ENCODE peak calls at places on chromosome 17, in four cellular contexts. One of them, this sample, is unnamed.

GRCh38 chr17:34634551-34635160 is 55.3 kb downstream of the TMEM132E start:
- DNase-seq in foreskin fibroblast: no peak
- DNase-seq in IMR-90: no peak
- DNase-seq in upper lobe of right lung: peak; percentile 40
- DNase-seq in this sample: no peak

GRCh38 chr17:78618264-78619066 is 41.3 kb upstream of the DNAH17 start:
- DNase-seq in upper lobe of right lung: no peak
- DNase-seq in IMR-90: no peak
- DNase-seq in foreskin fibroblast: no peak
- DNase-seq in this sample: no peak

GRCh38 chr17:42276609-42277341 is 584 bp upstream of the STAT5B start:
- DNase-seq in IMR-90: peak; percentile 88
- DNase-seq in foreskin fibroblast: peak; percentile 90
- DNase-seq in upper lobe of right lung: peak; percentile 85
- DNase-seq in this sample: peak; percentile 51

GRCh38 chr17:13569740-13570137 is 32.0 kb downstream of the HS3ST3A1 start:
- DNase-seq in IMR-90: no peak
- DNase-seq in foreskin fibroblast: no peak
- DNase-seq in upper lobe of right lung: no peak
- DNase-seq in this sample: no peak

GRCh38 chr17:68906638-68907037 is 48.6 kb downstream of the ABCA8 start:
- DNase-seq in upper lobe of right lung: no peak
- DNase-seq in IMR-90: peak; percentile 21
- DNase-seq in foreskin fibroblast: peak; percentile 49
- DNase-seq in this sample: peak; percentile 4

GRCh38 chr17:1498869-1499268 is 6.4 kb upstream of the MYO1C start:
- DNase-seq in IMR-90: peak; percentile 90
- DNase-seq in foreskin fibroblast: no peak
- DNase-seq in upper lobe of right lung: no peak
- DNase-seq in this sample: no peak

GRCh38 chr17:66465701-66466100 is 163.3 kb downstream of the PRKCA start:
- DNase-seq in IMR-90: no peak
- DNase-seq in foreskin fibroblast: no peak
- DNase-seq in upper lobe of right lung: no peak
- DNase-seq in this sample: no peak

GRCh38 chr17:46178550-46179198 is 14.6 kb downstream of the KANSL1 start:
- DNase-seq in foreskin fibroblast: peak; percentile 69
- DNase-seq in IMR-90: peak; percentile 44
- DNase-seq in upper lobe of right lung: no peak
- DNase-seq in this sample: no peak

GRCh38 chr17:37699285-37699973 is 45.4 kb downstream of the HNF1B start:
- DNase-seq in IMR-90: no peak
- DNase-seq in foreskin fibroblast: no peak
- DNase-seq in upper lobe of right lung: no peak
- DNase-seq in this sample: no peak

GRCh38 chr17:31313982-31314787 is at the start of gene EVI2B:
- DNase-seq in upper lobe of right lung: no peak
- DNase-seq in foreskin fibroblast: peak; percentile 71
- DNase-seq in IMR-90: peak; percentile 64
- DNase-seq in this sample: no peak

GRCh38 chr17:15463363-15463762 is 4.1 kb downstream of the CDRT4 start:
- DNase-seq in upper lobe of right lung: no peak
- DNase-seq in IMR-90: peak; percentile 92
- DNase-seq in foreskin fibroblast: peak; percentile 89
- DNase-seq in this sample: peak; percentile 52

GRCh38 chr17:42171831-42172230 is 9.1 kb downstream of the KCNH4 start:
- DNase-seq in upper lobe of right lung: no peak
- DNase-seq in foreskin fibroblast: no peak
- DNase-seq in IMR-90: no peak
- DNase-seq in this sample: no peak

GRCh38 chr17:9872852-9873251 is 32.2 kb downstream of the RCVRN start:
- DNase-seq in IMR-90: no peak
- DNase-seq in foreskin fibroblast: no peak
- DNase-seq in upper lobe of right lung: no peak
- DNase-seq in this sample: no peak

GRCh38 chr17:74448774-74449173 is 16.9 kb downstream of the GPRC5C start:
- DNase-seq in upper lobe of right lung: no peak
- DNase-seq in IMR-90: no peak
- DNase-seq in foreskin fibroblast: no peak
- DNase-seq in this sample: no peak

GRCh38 chr17:45318561-45319230 is 1.9 kb upstream of the MAP3K14 start:
- DNase-seq in upper lobe of right lung: no peak
- DNase-seq in IMR-90: no peak
- DNase-seq in foreskin fibroblast: no peak
- DNase-seq in this sample: no peak

GRCh38 chr17:49016775-49017463 is 19.7 kb downstream of the IGF2BP1 start:
- DNase-seq in foreskin fibroblast: peak; percentile 95
- DNase-seq in IMR-90: peak; percentile 80
- DNase-seq in upper lobe of right lung: peak; percentile 69
- DNase-seq in this sample: no peak

GRCh38 chr17:49015924-49016774 is 19.0 kb downstream of the IGF2BP1 start:
- DNase-seq in upper lobe of right lung: no peak
- DNase-seq in foreskin fibroblast: peak; percentile 63
- DNase-seq in IMR-90: peak; percentile 20
- DNase-seq in this sample: no peak

GRCh38 chr17:49015179-49015923 is 18.2 kb downstream of the IGF2BP1 start:
- DNase-seq in IMR-90: no peak
- DNase-seq in upper lobe of right lung: no peak
- DNase-seq in foreskin fibroblast: no peak
- DNase-seq in this sample: no peak

GRCh38 chr17:49012893-49013255 is 15.7 kb downstream of the IGF2BP1 start:
- DNase-seq in foreskin fibroblast: no peak
- DNase-seq in IMR-90: no peak
- DNase-seq in upper lobe of right lung: no peak
- DNase-seq in this sample: no peak

GRCh38 chr17:49013311-49014205 is 16.4 kb downstream of the IGF2BP1 start:
- DNase-seq in IMR-90: no peak
- DNase-seq in upper lobe of right lung: no peak
- DNase-seq in foreskin fibroblast: peak; percentile 58
- DNase-seq in this sample: no peak
- H3K4me3 ChIP-seq in IMR-90: no peak overlapping the region
- H3K4me3 ChIP-seq in upper lobe of right lung: no peak overlapping the region
- H3K4me3 ChIP-seq in foreskin fibroblast: peak overlapping the region; percentile 33
- H3K4me3 ChIP-seq in this sample: peak overlapping the region; percentile 34

GRCh38 chr17:4232168-4232813 is 31.5 kb downstream of the ANKFY1 start:
- DNase-seq in foreskin fibroblast: peak; percentile 85
- DNase-seq in IMR-90: peak; percentile 74
- DNase-seq in upper lobe of right lung: no peak
- DNase-seq in this sample: no peak

GRCh38 chr17:4233668-4234258 is 30.0 kb downstream of the ANKFY1 start:
- DNase-seq in foreskin fibroblast: no peak
- DNase-seq in IMR-90: no peak
- DNase-seq in upper lobe of right lung: no peak
- DNase-seq in this sample: no peak

GRCh38 chr17:4229627-4230026 is 34.2 kb downstream of the ANKFY1 start:
- DNase-seq in foreskin fibroblast: peak; percentile 72
- DNase-seq in IMR-90: peak; percentile 65
- DNase-seq in upper lobe of right lung: no peak
- DNase-seq in this sample: no peak

GRCh38 chr17:4234406-4234805 is 29.4 kb downstream of the ANKFY1 start:
- DNase-seq in foreskin fibroblast: no peak
- DNase-seq in IMR-90: peak; percentile 31
- DNase-seq in upper lobe of right lung: no peak
- DNase-seq in this sample: no peak

GRCh38 chr17:4230142-4230541 is 33.6 kb downstream of the ANKFY1 start:
- DNase-seq in upper lobe of right lung: no peak
- DNase-seq in IMR-90: peak; percentile 97
- DNase-seq in foreskin fibroblast: peak; percentile 96
- DNase-seq in this sample: peak; percentile 97
- H3K4me3 ChIP-seq in upper lobe of right lung: no peak overlapping the region
- H3K4me3 ChIP-seq in IMR-90: no peak overlapping the region
- H3K4me3 ChIP-seq in foreskin fibroblast: no peak overlapping the region
- H3K4me3 ChIP-seq in this sample: no peak overlapping the region

DNA sequence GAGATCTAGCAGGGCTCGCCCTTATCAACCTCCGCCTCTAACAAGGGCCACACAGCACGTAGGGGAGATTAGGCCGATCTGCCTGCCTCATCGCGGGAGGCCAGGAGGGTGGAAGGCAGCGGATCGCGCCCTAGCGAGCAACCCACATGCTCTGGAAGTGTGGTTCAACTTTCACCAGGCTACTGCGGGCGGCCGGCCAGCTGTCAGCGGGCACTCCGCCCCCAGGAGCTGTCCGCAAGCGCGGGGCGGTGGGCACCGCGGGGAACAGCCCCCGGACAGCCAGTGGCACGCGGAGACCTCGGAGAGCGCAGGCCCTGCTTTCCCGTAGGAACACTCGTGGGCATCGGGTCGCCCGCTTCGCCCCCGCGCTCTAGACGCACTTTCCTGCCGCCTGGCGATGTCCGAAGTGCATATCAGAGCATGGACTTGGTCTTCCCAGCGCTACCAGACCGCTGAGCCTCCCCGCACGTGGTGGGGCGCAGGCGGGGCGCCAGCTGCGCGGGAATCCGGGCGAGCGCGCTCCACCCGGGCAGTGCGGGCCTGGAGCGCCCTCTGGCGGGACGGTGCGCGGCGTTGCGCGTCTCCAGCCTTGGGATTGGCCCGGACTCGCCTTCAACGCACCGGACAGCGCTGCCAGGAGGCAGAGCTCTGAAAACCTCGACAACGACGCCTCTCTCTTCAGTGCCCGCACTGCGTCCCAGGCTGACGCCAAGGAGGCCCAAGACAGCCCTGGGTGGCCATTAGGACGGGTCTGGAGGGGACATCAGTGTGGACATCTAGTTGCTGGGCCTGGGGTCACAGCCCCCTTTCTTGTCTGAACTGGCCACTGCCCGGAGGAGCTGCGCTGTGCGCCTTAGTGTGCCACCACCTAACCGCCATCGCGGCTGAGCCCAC is 3.6 kb upstream of the ZNHIT3 start:
- DNase-seq in foreskin fibroblast: peak; percentile 93
- DNase-seq in IMR-90: peak; percentile 71
- DNase-seq in upper lobe of right lung: peak; percentile 92
- DNase-seq in this sample: peak; percentile 28
- H3K4me3 ChIP-seq in foreskin fibroblast: peak overlapping the region; percentile 17
- H3K4me3 ChIP-seq in IMR-90: peak overlapping the region; percentile 17
- H3K4me3 ChIP-seq in upper lobe of right lung: peak overlapping the region; percentile 51
- H3K4me3 ChIP-seq in this sample: peak overlapping the region; percentile 39

GRCh38 chr17:28724500-28725165 is 1.4 kb downstream of the TLCD1 start:
- DNase-seq in IMR-90: no peak
- DNase-seq in foreskin fibroblast: no peak
- DNase-seq in upper lobe of right lung: no peak
- DNase-seq in this sample: no peak
- H3K4me3 ChIP-seq in IMR-90: no peak overlapping the region
- H3K4me3 ChIP-seq in foreskin fibroblast: peak overlapping the region; percentile 54
- H3K4me3 ChIP-seq in upper lobe of right lung: peak overlapping the region; percentile 64
- H3K4me3 ChIP-seq in this sample: peak overlapping the region; percentile 67

GRCh38 chr17:21036361-21036881 is 6.4 kb downstream of the USP22 start:
- DNase-seq in IMR-90: peak; percentile 44
- DNase-seq in upper lobe of right lung: no peak
- DNase-seq in foreskin fibroblast: peak; percentile 27
- DNase-seq in this sample: no peak
- H3K4me3 ChIP-seq in IMR-90: no peak overlapping the region
- H3K4me3 ChIP-seq in upper lobe of right lung: no peak overlapping the region
- H3K4me3 ChIP-seq in foreskin fibroblast: no peak overlapping the region
- H3K4me3 ChIP-seq in this sample: no peak overlapping the region

GRCh38 chr17:77509089-77509488 is 368.3 kb downstream of the SEC14L1 start:
- DNase-seq in upper lobe of right lung: no peak
- DNase-seq in IMR-90: no peak
- DNase-seq in foreskin fibroblast: no peak
- DNase-seq in this sample: no peak
- H3K4me3 ChIP-seq in upper lobe of right lung: no peak overlapping the region
- H3K4me3 ChIP-seq in IMR-90: no peak overlapping the region
- H3K4me3 ChIP-seq in foreskin fibroblast: no peak overlapping the region
- H3K4me3 ChIP-seq in this sample: no peak overlapping the region

GRCh38 chr17:72978593-72979218 is 113.8 kb downstream of the SLC39A11 start:
- DNase-seq in foreskin fibroblast: no peak
- DNase-seq in IMR-90: no peak
- DNase-seq in upper lobe of right lung: no peak
- DNase-seq in this sample: no peak

GRCh38 chr17:72977768-72978417 is 114.6 kb downstream of the SLC39A11 start:
- DNase-seq in IMR-90: peak; percentile 61
- DNase-seq in foreskin fibroblast: peak; percentile 21
- DNase-seq in upper lobe of right lung: no peak
- DNase-seq in this sample: no peak

GRCh38 chr17:72974605-72975232 is 117.8 kb downstream of the SLC39A11 start:
- DNase-seq in upper lobe of right lung: no peak
- DNase-seq in IMR-90: peak; percentile 83
- DNase-seq in foreskin fibroblast: peak; percentile 54
- DNase-seq in this sample: no peak

GRCh38 chr17:72975509-72975908 is 117.0 kb downstream of the SLC39A11 start:
- DNase-seq in upper lobe of right lung: no peak
- DNase-seq in IMR-90: no peak
- DNase-seq in foreskin fibroblast: no peak
- DNase-seq in this sample: no peak

DNA sequence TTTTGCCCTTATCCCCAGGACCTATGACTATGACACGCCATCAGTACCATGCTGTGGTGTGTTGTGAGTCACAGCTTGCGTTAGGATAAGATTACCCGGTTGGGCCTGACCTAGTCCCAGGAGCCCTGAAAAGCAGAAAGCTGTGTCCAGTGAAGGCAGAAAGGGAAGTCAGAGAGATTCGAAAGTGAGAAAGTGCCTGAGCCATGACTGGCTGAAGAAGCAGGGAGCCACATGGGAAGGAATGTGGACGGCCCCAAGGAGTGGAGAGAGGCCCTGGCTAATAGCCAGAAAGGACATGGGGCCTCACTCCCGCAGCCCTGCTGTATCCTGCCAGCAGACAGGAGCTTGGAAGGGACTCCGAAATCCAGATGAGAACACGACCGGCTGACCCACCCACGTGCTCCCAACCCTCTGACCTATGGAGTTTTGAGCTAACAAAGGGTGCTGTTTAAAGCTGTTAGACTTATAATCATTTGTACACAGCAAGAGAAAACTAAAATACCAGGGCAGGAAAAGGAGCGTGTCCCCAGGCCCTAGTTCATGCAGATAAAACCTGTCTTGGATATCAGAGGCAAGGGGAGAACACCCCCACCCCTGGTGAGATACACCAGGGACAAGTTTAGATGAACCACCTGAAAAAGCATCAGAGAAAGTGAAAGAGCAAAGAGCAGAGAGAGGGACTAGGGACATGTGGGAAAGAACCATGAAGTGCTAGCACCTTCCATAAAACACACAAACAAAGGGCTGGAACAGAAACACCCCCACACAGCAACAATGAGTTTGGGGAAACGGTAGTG is 115.3 kb downstream of the SLC39A11 start:
- DNase-seq in foreskin fibroblast: peak; percentile 93
- DNase-seq in upper lobe of right lung: no peak
- DNase-seq in IMR-90: peak; percentile 95
- DNase-seq in this sample: peak; percentile 91
- H3K4me3 ChIP-seq in foreskin fibroblast: no peak overlapping the region
- H3K4me3 ChIP-seq in upper lobe of right lung: no peak overlapping the region
- H3K4me3 ChIP-seq in IMR-90: no peak overlapping the region
- H3K4me3 ChIP-seq in this sample: no peak overlapping the region

This sample was measured in skeletal muscle cell.